ENCODE peak calls at places on chromosomes 6 and 20, in four cellular contexts. R is ovary, U is choroid plexus epithelial cell, Z is foreskin fibroblast. O is an unnamed sample.

GRCh38 chr6:75278474-75279077 is 6.0 kb downstream of the TMEM30A start:
- DNase-seq in U (no peak), Z (no peak), R (no peak), O (no peak)

GRCh38 chr6:169086020-169086419 is 167.6 kb downstream of the THBS2 start:
- DNase-seq in U (no peak), Z (no peak), R (no peak), O (no peak)

GRCh38 chr20:46022411-46023147 is 6.4 kb upstream of the SLC12A5 start:
- DNase-seq in U (peak; percentile 26), R (peak; percentile 51), Z (peak; percentile 58), O (peak; percentile 22)

GRCh38 chr6:52201046-52201445 is 14.9 kb downstream of the IL17A start:
- DNase-seq in R (no peak), U (no peak), Z (no peak), O (no peak)

GRCh38 chr20:2874456-2874855 is 1.2 kb downstream of the PTPRA start:
- DNase-seq in Z (peak; percentile 44), R (no peak), U (peak; percentile 25), O (no peak)

GRCh38 chr6:168197636-168198301 is 118.8 kb upstream of the FRMD1 start:
- DNase-seq in R (no peak), U (no peak), Z (no peak), O (no peak)

GRCh38 chr6:158475344-158476302 is 84.3 kb upstream of the TMEM181 start:
- DNase-seq in R (no peak), Z (peak; percentile 83), U (peak; percentile 87), O (peak; percentile 90)

GRCh38 chr6:84728602-84729001 is 35.8 kb downstream of the TBX18 start:
- DNase-seq in Z (peak; percentile 57), R (no peak), U (peak; percentile 70), O (peak; percentile 18)

GRCh38 chr6:161215193-161215592 is 58.7 kb downstream of the AGPAT4 start:
- DNase-seq in Z (peak; percentile 83), R (no peak), U (peak; percentile 99), O (peak; percentile 100)

GRCh38 chr20:5481872-5482271 is 165.1 kb upstream of the PROKR2 start:
- DNase-seq in U (no peak), Z (no peak), R (no peak), O (no peak)

GRCh38 chr6:129124334-129124733 is 241.4 kb downstream of the LAMA2 start:
- DNase-seq in R (no peak), U (no peak), Z (no peak), O (no peak)

GRCh38 chr20:13262701-13263335 is 41.7 kb downstream of the ISM1 start:
- DNase-seq in R (no peak), U (no peak), Z (peak; percentile 44), O (peak; percentile 12)

GRCh38 chr20:32189691-32190607 is 17.6 kb downstream of the PLAGL2 start:
- DNase-seq in U (peak; percentile 40), R (peak; percentile 63), Z (peak; percentile 67), O (no peak)

GRCh38 chr6:2999621-3000455 is at the start of gene NQO2:
- DNase-seq in R (peak; percentile 98), U (peak; percentile 84), Z (peak; percentile 94), O (peak; percentile 86)
- H3K4me3 ChIP-seq in R (peak within 1 kb of the TSS; percentile 86), U (peak within 1 kb of the TSS; percentile 83), Z (peak within 1 kb of the TSS; percentile 94), O (peak within 1 kb of the TSS; percentile 84)

GRCh38 chr6:125099211-125100017 is 54.2 kb upstream of the TPD52L1 start:
- DNase-seq in R (peak; percentile 61), Z (peak; percentile 82), U (peak; percentile 54), O (peak; percentile 45)
- H3K4me3 ChIP-seq in R (peak overlapping the region; percentile 50), Z (peak overlapping the region; percentile 51), U (peak overlapping the region; percentile 67), O (peak overlapping the region; percentile 62)

GRCh38 chr20:58227391-58228102 is 906 bp downstream of the ANKRD60 start:
- DNase-seq in U (no peak), R (no peak), Z (no peak), O (no peak)
- H3K4me3 ChIP-seq in U (no peak overlapping the region), R (no peak overlapping the region), Z (no peak overlapping the region), O (no peak overlapping the region)

GRCh38 chr20:22490287-22491187 is 93.8 kb downstream of the FOXA2 start:
- DNase-seq in U (no peak), Z (no peak), R (no peak), O (no peak)
- H3K4me3 ChIP-seq in U (no peak overlapping the region), Z (no peak overlapping the region), R (no peak overlapping the region), O (no peak overlapping the region)

GRCh38 chr6:33321227-33321626 is 3.7 kb upstream of the ZBTB22 start:
- DNase-seq in Z (no peak), U (no peak), R (no peak), O (no peak)
- H3K4me3 ChIP-seq in Z (peak overlapping the region; percentile 91), U (no peak overlapping the region), R (no peak overlapping the region), O (peak overlapping the region; percentile 79)

GRCh38 chr20:60085551-60086132 is 127.4 kb downstream of the CDH26 start:
- DNase-seq in Z (no peak), U (no peak), R (no peak), O (no peak)

GRCh38 chr20:60088236-60088635 is 130.0 kb downstream of the CDH26 start:
- DNase-seq in Z (no peak), U (no peak), R (no peak), O (no peak)

GRCh38 chr20:60086936-60087562 is 128.8 kb downstream of the CDH26 start:
- DNase-seq in R (no peak), Z (peak; percentile 14), U (no peak), O (no peak)

GRCh38 chr20:60091284-60091683 is 133.1 kb downstream of the CDH26 start:
- DNase-seq in R (no peak), Z (no peak), U (no peak), O (no peak)

GRCh38 chr20:60087563-60088105 is 129.4 kb downstream of the CDH26 start:
- DNase-seq in U (peak; percentile 7), Z (peak; percentile 70), R (no peak), O (no peak)
- H3K4me3 ChIP-seq in U (no peak overlapping the region), Z (no peak overlapping the region), R (no peak overlapping the region), O (no peak overlapping the region)

GRCh38 chr6:31690231-31691077 is 9.6 kb upstream of the LY6G5C start:
- DNase-seq in Z (no peak), R (no peak), U (peak; percentile 17), O (peak; percentile 19)

GRCh38 chr6:31691078-31691463 is 10.2 kb upstream of the LY6G5C start:
- DNase-seq in U (no peak), R (no peak), Z (no peak), O (no peak)

GRCh38 chr6:31692353-31692752 is 10.8 kb downstream of the ABHD16A start:
- DNase-seq in Z (no peak), R (no peak), U (no peak), O (no peak)

GRCh38 chr6:31692886-31693285 is 10.2 kb downstream of the ABHD16A start:
- DNase-seq in U (no peak), R (no peak), Z (no peak), O (no peak)

DNA sequence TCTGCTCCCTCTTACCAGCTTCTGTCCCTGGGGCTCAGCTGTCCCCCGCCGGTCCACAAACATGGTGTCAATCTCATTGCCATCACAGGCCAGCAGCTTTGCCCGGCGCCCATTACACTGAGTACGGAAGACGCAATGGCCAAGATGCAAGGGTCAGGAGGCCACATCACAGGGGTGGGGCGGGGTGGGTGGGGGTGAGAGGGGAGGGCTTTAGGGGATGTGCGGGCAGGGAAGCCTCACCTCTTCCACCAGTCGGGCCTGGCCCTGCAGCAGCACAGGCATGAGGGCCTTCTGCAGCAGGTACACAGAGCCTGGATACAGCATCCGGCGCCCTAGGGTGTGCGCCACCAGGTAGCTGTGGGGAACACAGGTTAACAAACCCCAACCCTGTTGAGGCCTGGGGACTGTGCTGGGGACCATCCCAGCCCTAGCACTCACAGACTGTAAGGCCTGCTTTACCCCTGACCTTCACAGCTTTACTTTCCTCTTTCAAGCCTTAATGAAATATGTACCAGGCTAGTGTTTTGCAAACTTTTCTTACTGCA is 10.8 kb upstream of the LY6G5C start:
- DNase-seq in Z (no peak), R (no peak), U (no peak), O (no peak)
- H3K4me3 ChIP-seq in Z (no peak overlapping the region), R (no peak overlapping the region), U (no peak overlapping the region), O (no peak overlapping the region)

GRCh38 chr6:7696061-7696460 is 29.8 kb upstream of the BMP6 start:
- DNase-seq in U (no peak), R (no peak), Z (no peak), O (no peak)

GRCh38 chr6:7693827-7694226 is 32.1 kb upstream of the BMP6 start:
- DNase-seq in Z (no peak), U (no peak), R (no peak), O (no peak)

GRCh38 chr6:7697820-7698623 is 27.9 kb upstream of the BMP6 start:
- DNase-seq in Z (peak; percentile 93), R (no peak), U (peak; percentile 91), O (peak; percentile 96)

GRCh38 chr6:7701212-7701834 is 24.6 kb upstream of the BMP6 start:
- DNase-seq in R (no peak), U (no peak), Z (no peak), O (no peak)

DNA sequence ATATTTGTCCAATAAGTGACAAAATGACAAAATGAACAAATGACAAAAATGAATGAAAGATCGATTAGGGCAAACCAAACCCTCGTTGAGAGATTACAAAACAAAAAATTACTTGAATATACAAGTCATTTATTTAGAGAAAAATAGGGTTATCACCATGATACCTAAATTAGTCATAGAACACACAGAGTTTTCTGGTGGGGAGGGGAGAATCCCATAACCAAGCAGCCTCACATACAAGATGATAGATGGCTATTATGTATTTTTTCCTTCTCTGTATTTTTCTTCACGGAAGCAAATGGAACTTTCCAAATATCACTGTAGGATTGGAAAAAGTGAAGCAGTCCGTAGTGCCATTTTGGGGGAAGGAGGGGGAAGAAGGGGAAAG is 28.5 kb upstream of the BMP6 start:
- DNase-seq in R (no peak), U (peak; percentile 38), Z (no peak), O (no peak)
- H3K4me3 ChIP-seq in R (no peak overlapping the region), U (peak overlapping the region; percentile 20), Z (peak overlapping the region; percentile 19), O (no peak overlapping the region)